ENCODE peak calls at places on chromosomes 7 and 10, in ten cellular contexts. F, V, O, T, N, R, K, Q, D and J are unnamed samples.

GRCh38 chr10:43305881-43306280 is 39.0 kb upstream of the RASGEF1A start:
- DNase-seq in Q (no peak), V (no peak), R (no peak), O (peak; percentile 45), K (no peak), N (no peak), F (peak; percentile 62), D (no peak), T (no peak), J (peak; percentile 16)

GRCh38 chr10:73810735-73811465 is 498 bp downstream of the NDST2 start:
- DNase-seq in K (peak; percentile 81), T (peak; percentile 70), N (peak; percentile 61), Q (no peak), D (peak; percentile 83), O (peak; percentile 33), R (no peak), V (peak; percentile 44), F (peak; percentile 74), J (peak; percentile 54)

GRCh38 chr7:47392241-47392759 is 189.6 kb downstream of the TNS3 start:
- DNase-seq in K (peak; percentile 90), F (no peak), R (no peak), D (peak; percentile 70), O (peak; percentile 88), V (peak; percentile 76), T (no peak), N (peak; percentile 18), Q (no peak), J (peak; percentile 52)

GRCh38 chr10:118422241-118422640 is 80.1 kb upstream of the FAM204A start:
- DNase-seq in F (no peak), R (no peak), D (no peak), O (no peak), K (no peak), Q (no peak), N (no peak), T (no peak), V (no peak), J (no peak)

GRCh38 chr10:47241256-47241655 is 58.7 kb upstream of the GDF10 start:
- DNase-seq in R (no peak), T (no peak), V (no peak), O (no peak), K (peak; percentile 26), N (no peak), F (no peak), D (no peak), Q (no peak), J (no peak)

GRCh38 chr7:65239707-65240352 is 133.8 kb upstream of the ZNF92 start:
- DNase-seq in K (no peak), T (peak; percentile 61), F (peak; percentile 44), O (peak; percentile 4), V (no peak), Q (no peak), N (peak; percentile 82), R (no peak), D (peak; percentile 80), J (no peak)

GRCh38 chr10:28807760-28808613 is 130.7 kb downstream of the BAMBI start:
- DNase-seq in O (peak; percentile 62), Q (no peak), D (no peak), K (no peak), R (no peak), V (no peak), N (no peak), T (no peak), F (no peak), J (no peak)

GRCh38 chr10:45580781-45581496 is 91.6 kb downstream of the ZFAND4 start:
- DNase-seq in R (peak; percentile 43), Q (no peak), V (no peak), F (peak; percentile 49), N (no peak), K (no peak), O (no peak), T (no peak), D (no peak), J (no peak)

GRCh38 chr7:9488555-9488954 is 1055.1 kb downstream of the NXPH1 start:
- DNase-seq in F (peak; percentile 54), T (no peak), R (no peak), N (no peak), D (no peak), V (no peak), O (peak; percentile 68), K (no peak), Q (no peak), J (peak; percentile 31)

GRCh38 chr10:85608706-85609105 is 757.9 kb downstream of the GRID1 start:
- DNase-seq in N (no peak), O (no peak), R (no peak), F (no peak), K (peak; percentile 56), D (no peak), V (no peak), Q (no peak), T (no peak), J (no peak)

GRCh38 chr10:33478089-33478674 is 143.7 kb upstream of the NRP1 start:
- DNase-seq in V (no peak), N (no peak), D (no peak), K (no peak), T (no peak), F (no peak), R (no peak), O (no peak), Q (no peak), J (no peak)

GRCh38 chr7:47362984-47363383 is 218.9 kb downstream of the TNS3 start:
- DNase-seq in D (no peak), T (no peak), F (no peak), V (no peak), O (no peak), N (no peak), R (no peak), Q (no peak), K (no peak), J (no peak)

GRCh38 chr7:21383833-21384220 is 44.1 kb upstream of the SP4 start:
- DNase-seq in K (no peak), F (no peak), V (no peak), D (no peak), T (no peak), N (no peak), O (no peak), Q (no peak), R (no peak), J (no peak)

GRCh38 chr7:69395072-69395714 is 203.1 kb upstream of the AUTS2 start:
- DNase-seq in K (no peak), T (no peak), D (no peak), N (no peak), V (no peak), Q (no peak), O (peak; percentile 43), F (peak; percentile 90), R (no peak), J (no peak)

GRCh38 chr7:150357771-150358427 is 10.7 kb upstream of the REPIN1 start:
- DNase-seq in D (peak; percentile 50), R (no peak), V (no peak), F (peak; percentile 78), O (no peak), T (no peak), K (no peak), Q (no peak), N (peak; percentile 24), J (no peak)

GRCh38 chr10:117514971-117515370 is 27.6 kb upstream of the EMX2 start:
- DNase-seq in T (no peak), O (no peak), F (no peak), K (peak; percentile 65), N (no peak), D (no peak), Q (no peak), R (no peak), V (no peak), J (no peak)

GRCh38 chr10:102413053-102413705 is 5.4 kb downstream of the PSD start:
- DNase-seq in F (peak; percentile 45), D (no peak), T (no peak), R (no peak), Q (no peak), V (no peak), K (no peak), O (no peak), N (peak; percentile 88), J (no peak)

GRCh38 chr10:49694466-49694865 is 15.0 kb downstream of the C10orf53 start:
- DNase-seq in N (no peak), D (no peak), V (no peak), O (no peak), K (no peak), Q (no peak), F (no peak), R (no peak), T (no peak), J (no peak)

GRCh38 chr10:49688920-49689319 is 9.5 kb downstream of the C10orf53 start:
- DNase-seq in N (no peak), Q (no peak), T (no peak), R (no peak), K (no peak), F (no peak), O (no peak), D (no peak), V (no peak), J (no peak)

GRCh38 chr10:49689882-49690510 is 10.5 kb downstream of the C10orf53 start:
- DNase-seq in D (no peak), F (no peak), K (no peak), Q (no peak), O (no peak), T (no peak), N (peak; percentile 42), R (no peak), V (no peak), J (no peak)

GRCh38 chr10:49691588-49691987 is 12.1 kb downstream of the C10orf53 start:
- DNase-seq in R (no peak), F (no peak), O (no peak), V (no peak), D (no peak), N (no peak), T (no peak), Q (no peak), K (no peak), J (no peak)

GRCh38 chr10:49690673-49691356 is 11.4 kb downstream of the C10orf53 start:
- DNase-seq in T (no peak), F (no peak), R (no peak), V (no peak), K (no peak), N (peak; percentile 17), Q (no peak), D (no peak), O (no peak), J (peak; percentile 21)
- H3K4me3 ChIP-seq in T (no peak overlapping the region), F (no peak overlapping the region), R (no peak overlapping the region), V (no peak overlapping the region), K (no peak overlapping the region), N (no peak overlapping the region), Q (no peak overlapping the region), D (no peak overlapping the region), O (no peak overlapping the region), J (no peak overlapping the region)

GRCh38 chr10:79243211-79244067 is 103.8 kb upstream of the PPIF start:
- DNase-seq in D (peak; percentile 77), K (no peak), R (no peak), T (peak; percentile 64), N (peak; percentile 91), Q (no peak), V (no peak), O (no peak), F (peak; percentile 79), J (peak; percentile 66)
- H3K4me3 ChIP-seq in D (peak overlapping the region; percentile 58), K (peak overlapping the region; percentile 81), R (peak overlapping the region; percentile 90), T (peak overlapping the region; percentile 54), N (peak overlapping the region; percentile 82), Q (peak overlapping the region; percentile 73), V (peak overlapping the region; percentile 67), O (peak overlapping the region; percentile 45), F (peak overlapping the region; percentile 65), J (peak overlapping the region; percentile 16)

GRCh38 chr10:19819419-19820033 is 3.3 kb downstream of the PLXDC2 start:
- DNase-seq in R (no peak), V (no peak), D (no peak), F (peak; percentile 36), O (peak; percentile 76), N (peak; percentile 38), K (no peak), T (no peak), Q (no peak), J (peak; percentile 12)
- H3K4me3 ChIP-seq in R (no peak overlapping the region), V (peak overlapping the region; percentile 83), D (peak overlapping the region; percentile 75), F (no peak overlapping the region), O (peak overlapping the region; percentile 66), N (peak overlapping the region; percentile 76), K (peak overlapping the region; percentile 98), T (peak overlapping the region; percentile 82), Q (peak overlapping the region; percentile 98), J (no peak overlapping the region)

GRCh38 chr10:30215631-30216030 is 133.4 kb downstream of the MTPAP start:
- DNase-seq in T (no peak), F (no peak), N (no peak), O (peak; percentile 39), R (no peak), V (peak; percentile 28), Q (no peak), D (no peak), K (no peak), J (no peak)
- H3K4me3 ChIP-seq in T (no peak overlapping the region), F (no peak overlapping the region), N (no peak overlapping the region), O (no peak overlapping the region), R (no peak overlapping the region), V (no peak overlapping the region), Q (peak overlapping the region; percentile 27), D (no peak overlapping the region), K (no peak overlapping the region), J (no peak overlapping the region)